ENCODE peak calls at places on chromosomes 5 and 9, in six cellular contexts. I is hippocampal formation; Z is COR-L47; T is stromal cell of bone marrow; R is GM03348; J is activated naive CD8-positive, alpha-beta T cell treated with anti-CD3 and anti-CD28 coated beads for 36 hours. D is an unnamed sample.

GRCh38 chr5:31100781-31101180 is 92.7 kb upstream of the CDH6 start:
- DNase-seq in I (no peak), Z (no peak), T (no peak), R (no peak), J (no peak), D (no peak)

GRCh38 chr9:94147776-94148175 is 63.5 kb downstream of the PTPDC1 start:
- DNase-seq in I (no peak), Z (no peak), T (no peak), R (no peak), J (no peak), D (no peak)

GRCh38 chr9:95181226-95181818 is 136.2 kb downstream of the FANCC start:
- DNase-seq in I (no peak), Z (no peak), T (no peak), R (peak), J (no peak), D (no peak)

GRCh38 chr9:115674091-115674490 is 479.5 kb upstream of the PAPPA start:
- DNase-seq in I (no peak), Z (no peak), T (no peak), R (no peak), J (no peak), D (no peak)

GRCh38 chr9:91359734-91360470 is 1.8 kb downstream of the AUH start:
- DNase-seq in I (no peak), Z (no peak), T (no peak), R (no peak), J (no peak), D (no peak)

GRCh38 chr9:84697494-84698114 is 28.1 kb downstream of the NTRK2 start:
- DNase-seq in I (peak), Z (peak), T (peak), R (peak), J (peak), D (no peak)

GRCh38 chr9:89844535-89844934 is 239.7 kb downstream of the GADD45G start:
- DNase-seq in I (no peak), Z (no peak), T (no peak), R (no peak), J (no peak), D (no peak)

GRCh38 chr9:121326130-121326838 is 43.8 kb downstream of the STOM start:
- DNase-seq in I (peak), Z (peak), T (peak), R (peak), J (no peak), D (no peak)

GRCh38 chr9:89610391-89610925 is 5.6 kb downstream of the GADD45G start:
- DNase-seq in I (no peak), Z (no peak), T (no peak), R (no peak), J (no peak), D (no peak)

GRCh38 chr5:859391-859790 is 8.6 kb upstream of the ZDHHC11 start:
- DNase-seq in I (no peak), Z (no peak), T (no peak), R (no peak), J (no peak), D (no peak)

GRCh38 chr5:115363879-115364278 is 67.4 kb upstream of the CCDC112 start:
- DNase-seq in I (no peak), Z (no peak), T (no peak), R (no peak), J (no peak), D (no peak)

GRCh38 chr9:2745560-2746380 is 28.5 kb downstream of the KCNV2 start:
- DNase-seq in I (no peak), Z (no peak), T (no peak), R (no peak), J (no peak), D (no peak)

GRCh38 chr5:82259172-82259800 is 18.9 kb downstream of the RPS23 start:
- DNase-seq in I (peak), Z (peak), T (no peak), R (peak), J (no peak), D (no peak)

GRCh38 chr9:136860933-136861873 is 4.9 kb downstream of the EDF1 start:
- DNase-seq in I (no peak), Z (no peak), T (no peak), R (no peak), J (no peak), D (no peak)

GRCh38 chr9:92600742-92601261 is 65.0 kb upstream of the ECM2 start:
- DNase-seq in I (no peak), Z (no peak), T (no peak), R (peak), J (no peak), D (no peak)

GRCh38 chr9:79955300-79955699 is 383.5 kb downstream of the TLE4 start:
- DNase-seq in I (no peak), Z (no peak), T (no peak), R (no peak), J (peak), D (no peak)

GRCh38 chr5:90226433-90227099 is 183.0 kb downstream of the CETN3 start:
- DNase-seq in I (no peak), Z (peak), T (no peak), R (no peak), J (no peak), D (no peak)

GRCh38 chr9:76298497-76299144 is 95.6 kb downstream of the RFK start:
- DNase-seq in I (no peak), Z (peak), T (no peak), R (no peak), J (no peak), D (no peak)

GRCh38 chr5:14534773-14535172 is 46.8 kb upstream of the OTULINL start:
- DNase-seq in I (no peak), Z (peak), T (no peak), R (no peak), J (no peak), D (no peak)